ENCODE peak calls at places on chromosomes 3 and 15, in six cellular contexts. One of them, this sample, is unnamed.

GRCh38 chr15:23687143-23687470 is at the start of gene NDN:
- DNase-seq in foreskin fibroblast: peak; percentile 29
- DNase-seq in pancreas: peak; percentile 44
- DNase-seq in SJSA1: peak; percentile 4
- DNase-seq in AG04450: no peak
- DNase-seq in sigmoid colon: peak; percentile 70
- DNase-seq in this sample: no peak

GRCh38 chr3:174125267-174125844 is 727.8 kb downstream of the NLGN1 start:
- DNase-seq in sigmoid colon: no peak
- DNase-seq in SJSA1: no peak
- DNase-seq in AG04450: peak; percentile 15
- DNase-seq in pancreas: no peak
- DNase-seq in foreskin fibroblast: peak; percentile 20
- DNase-seq in this sample: no peak

GRCh38 chr3:157755254-157755653 is 252.0 kb upstream of the VEPH1 start:
- DNase-seq in foreskin fibroblast: no peak
- DNase-seq in pancreas: no peak
- DNase-seq in AG04450: no peak
- DNase-seq in sigmoid colon: no peak
- DNase-seq in SJSA1: no peak
- DNase-seq in this sample: no peak

GRCh38 chr3:62371032-62371734 is 2.2 kb downstream of the FEZF2 start:
- DNase-seq in AG04450: no peak
- DNase-seq in SJSA1: no peak
- DNase-seq in pancreas: no peak
- DNase-seq in foreskin fibroblast: no peak
- DNase-seq in sigmoid colon: no peak
- DNase-seq in this sample: no peak

GRCh38 chr3:127459205-127459604 is 131.3 kb downstream of the TPRA1 start:
- DNase-seq in AG04450: no peak
- DNase-seq in pancreas: no peak
- DNase-seq in SJSA1: no peak
- DNase-seq in foreskin fibroblast: no peak
- DNase-seq in sigmoid colon: no peak
- DNase-seq in this sample: no peak

GRCh38 chr3:85821130-85821756 is 862.5 kb downstream of the CADM2 start:
- DNase-seq in sigmoid colon: no peak
- DNase-seq in AG04450: no peak
- DNase-seq in pancreas: no peak
- DNase-seq in foreskin fibroblast: no peak
- DNase-seq in SJSA1: peak; percentile 1
- DNase-seq in this sample: no peak

GRCh38 chr3:164522073-164522763 is 556.1 kb downstream of the SI start:
- DNase-seq in pancreas: no peak
- DNase-seq in foreskin fibroblast: no peak
- DNase-seq in sigmoid colon: no peak
- DNase-seq in SJSA1: no peak
- DNase-seq in AG04450: no peak
- DNase-seq in this sample: peak; percentile 48

GRCh38 chr3:181761906-181762305 is 50.2 kb downstream of the SOX2 start:
- DNase-seq in pancreas: no peak
- DNase-seq in AG04450: no peak
- DNase-seq in sigmoid colon: no peak
- DNase-seq in foreskin fibroblast: no peak
- DNase-seq in SJSA1: no peak
- DNase-seq in this sample: no peak

GRCh38 chr3:11818033-11818432 is 28.7 kb downstream of the TAMM41 start:
- DNase-seq in pancreas: no peak
- DNase-seq in SJSA1: peak; percentile 5
- DNase-seq in sigmoid colon: no peak
- DNase-seq in foreskin fibroblast: no peak
- DNase-seq in AG04450: no peak
- DNase-seq in this sample: no peak

GRCh38 chr3:160929595-160929994 is 173.6 kb downstream of the PPM1L start:
- DNase-seq in sigmoid colon: peak; percentile 69
- DNase-seq in AG04450: no peak
- DNase-seq in pancreas: no peak
- DNase-seq in SJSA1: peak; percentile 3
- DNase-seq in foreskin fibroblast: peak; percentile 13
- DNase-seq in this sample: peak; percentile 66

GRCh38 chr3:13877911-13878710 is 1.8 kb downstream of the WNT7A start:
- DNase-seq in AG04450: no peak
- DNase-seq in foreskin fibroblast: no peak
- DNase-seq in SJSA1: no peak
- DNase-seq in sigmoid colon: no peak
- DNase-seq in pancreas: no peak
- DNase-seq in this sample: no peak

DNA sequence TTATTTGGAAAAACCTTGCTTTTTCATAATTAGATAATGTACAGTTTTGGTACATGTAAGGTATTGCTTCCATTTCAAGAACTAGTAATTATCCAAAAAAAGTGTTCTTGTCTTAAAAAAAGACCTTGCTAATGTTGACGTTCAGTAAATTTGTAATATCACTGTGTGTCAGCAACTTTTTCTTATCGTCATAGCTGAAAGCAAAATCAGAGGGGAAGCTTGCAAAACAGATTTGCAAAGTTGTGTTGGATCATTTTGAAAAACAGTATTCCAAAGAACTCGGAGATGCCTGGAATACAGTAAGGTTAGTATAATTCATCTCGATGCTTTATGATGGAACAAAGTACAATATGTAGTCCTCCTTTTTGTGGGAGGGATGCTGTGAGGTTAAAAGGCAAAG is 1.4 kb downstream of the NSUN3 start:
- DNase-seq in sigmoid colon: no peak
- DNase-seq in pancreas: no peak
- DNase-seq in AG04450: no peak
- DNase-seq in foreskin fibroblast: no peak
- DNase-seq in SJSA1: no peak
- DNase-seq in this sample: no peak
- H3K4me3 ChIP-seq in sigmoid colon: no peak overlapping the region
- H3K4me3 ChIP-seq in pancreas: no peak overlapping the region
- H3K4me3 ChIP-seq in AG04450: peak overlapping the region; percentile 1
- H3K4me3 ChIP-seq in foreskin fibroblast: peak overlapping the region; percentile 97
- H3K4me3 ChIP-seq in SJSA1: no peak overlapping the region
- H3K4me3 ChIP-seq in this sample: peak overlapping the region; percentile 66

DNA sequence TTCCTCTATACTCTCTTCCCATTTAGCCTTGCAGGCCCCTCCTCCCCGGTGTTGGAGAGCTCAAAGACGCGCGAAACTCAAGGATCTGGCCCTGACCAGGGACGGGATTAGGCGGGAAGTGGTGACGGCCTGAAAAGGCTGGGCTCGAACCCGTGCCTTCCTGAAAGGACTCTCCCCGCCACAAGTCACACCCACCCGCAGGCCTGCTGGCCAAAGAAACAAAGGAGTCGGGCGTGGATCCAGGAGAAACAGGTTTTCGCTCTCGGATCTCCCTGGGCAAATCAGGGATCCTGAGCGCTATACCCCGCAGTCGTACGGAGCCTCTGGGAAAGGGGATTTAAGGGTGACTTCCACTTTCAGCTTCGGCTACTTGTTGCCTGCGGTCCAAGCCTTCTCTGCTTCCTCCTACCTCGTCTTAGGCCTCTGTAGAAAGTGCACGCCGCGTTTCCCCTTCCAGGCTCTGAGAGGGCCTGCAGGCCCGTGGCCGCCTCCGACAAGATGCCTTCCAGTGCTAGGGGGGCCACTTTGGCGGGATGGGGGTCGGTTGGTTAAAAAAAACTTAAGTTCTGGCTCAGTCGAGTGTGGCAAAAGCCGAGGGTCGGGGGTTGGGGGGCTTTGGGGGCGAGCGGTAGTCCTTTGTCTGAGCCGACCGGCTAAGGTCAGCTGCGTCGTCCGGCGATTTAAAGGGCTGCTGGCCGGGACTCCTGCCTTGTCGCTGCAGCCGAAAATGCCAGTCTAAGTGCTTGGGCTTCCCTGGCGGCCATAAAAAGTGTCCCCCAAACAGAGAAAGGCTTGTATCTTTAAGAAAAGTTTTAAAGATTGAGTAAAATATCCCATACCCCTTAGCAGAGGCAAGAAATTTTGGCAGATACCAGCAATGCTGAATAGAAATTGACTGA is 8.2 kb downstream of the ZIC4 start:
- DNase-seq in pancreas: no peak
- DNase-seq in foreskin fibroblast: no peak
- DNase-seq in AG04450: no peak
- DNase-seq in sigmoid colon: no peak
- DNase-seq in SJSA1: no peak
- DNase-seq in this sample: no peak
- H3K4me3 ChIP-seq in pancreas: no peak overlapping the region
- H3K4me3 ChIP-seq in foreskin fibroblast: no peak overlapping the region
- H3K4me3 ChIP-seq in AG04450: no peak overlapping the region
- H3K4me3 ChIP-seq in sigmoid colon: no peak overlapping the region
- H3K4me3 ChIP-seq in SJSA1: no peak overlapping the region
- H3K4me3 ChIP-seq in this sample: no peak overlapping the region

GRCh38 chr15:74614744-74615312 is 808 bp upstream of the CLK3 start:
- DNase-seq in AG04450: no peak
- DNase-seq in foreskin fibroblast: peak; percentile 85
- DNase-seq in SJSA1: peak; percentile 85
- DNase-seq in sigmoid colon: peak; percentile 94
- DNase-seq in pancreas: peak; percentile 76
- DNase-seq in this sample: peak; percentile 84

GRCh38 chr15:74616020-74616939 is 644 bp downstream of the CLK3 start:
- DNase-seq in sigmoid colon: peak; percentile 89
- DNase-seq in foreskin fibroblast: peak; percentile 64
- DNase-seq in AG04450: no peak
- DNase-seq in SJSA1: peak; percentile 67
- DNase-seq in pancreas: peak; percentile 79
- DNase-seq in this sample: peak; percentile 89

GRCh38 chr15:74616996-74617395 is 1.4 kb downstream of the CLK3 start:
- DNase-seq in AG04450: no peak
- DNase-seq in sigmoid colon: no peak
- DNase-seq in pancreas: no peak
- DNase-seq in foreskin fibroblast: no peak
- DNase-seq in SJSA1: no peak
- DNase-seq in this sample: no peak

GRCh38 chr15:74613953-74614743 is 1.5 kb upstream of the CLK3 start:
- DNase-seq in SJSA1: no peak
- DNase-seq in AG04450: peak; percentile 32
- DNase-seq in pancreas: no peak
- DNase-seq in foreskin fibroblast: no peak
- DNase-seq in sigmoid colon: no peak
- DNase-seq in this sample: no peak

GRCh38 chr15:74615313-74616019 is at the start of gene CLK3:
- DNase-seq in pancreas: peak; percentile 97
- DNase-seq in AG04450: peak; percentile 63
- DNase-seq in sigmoid colon: peak; percentile 98
- DNase-seq in foreskin fibroblast: peak; percentile 95
- DNase-seq in SJSA1: peak; percentile 95
- DNase-seq in this sample: peak; percentile 98
- H3K4me3 ChIP-seq in pancreas: peak within 1 kb of the TSS; percentile 84
- H3K4me3 ChIP-seq in AG04450: peak within 1 kb of the TSS; percentile 96
- H3K4me3 ChIP-seq in sigmoid colon: peak within 1 kb of the TSS; percentile 75
- H3K4me3 ChIP-seq in foreskin fibroblast: peak within 1 kb of the TSS; percentile 74
- H3K4me3 ChIP-seq in SJSA1: peak within 1 kb of the TSS; percentile 94
- H3K4me3 ChIP-seq in this sample: peak within 1 kb of the TSS; percentile 97

GRCh38 chr15:93170320-93170719 is 81.3 kb upstream of the RGMA start:
- DNase-seq in foreskin fibroblast: no peak
- DNase-seq in pancreas: no peak
- DNase-seq in sigmoid colon: no peak
- DNase-seq in AG04450: no peak
- DNase-seq in SJSA1: no peak
- DNase-seq in this sample: no peak

GRCh38 chr15:93168913-93169312 is 79.9 kb upstream of the RGMA start:
- DNase-seq in AG04450: no peak
- DNase-seq in pancreas: no peak
- DNase-seq in foreskin fibroblast: no peak
- DNase-seq in sigmoid colon: no peak
- DNase-seq in SJSA1: peak; percentile 44
- DNase-seq in this sample: no peak

GRCh38 chr15:93171476-93171875 is 82.5 kb upstream of the RGMA start:
- DNase-seq in foreskin fibroblast: no peak
- DNase-seq in SJSA1: no peak
- DNase-seq in pancreas: no peak
- DNase-seq in sigmoid colon: no peak
- DNase-seq in AG04450: no peak
- DNase-seq in this sample: no peak

GRCh38 chr15:93178371-93178770 is 89.4 kb upstream of the RGMA start:
- DNase-seq in sigmoid colon: no peak
- DNase-seq in foreskin fibroblast: no peak
- DNase-seq in pancreas: no peak
- DNase-seq in SJSA1: no peak
- DNase-seq in AG04450: no peak
- DNase-seq in this sample: no peak

GRCh38 chr15:93173369-93173768 is 84.4 kb upstream of the RGMA start:
- DNase-seq in AG04450: no peak
- DNase-seq in foreskin fibroblast: no peak
- DNase-seq in sigmoid colon: no peak
- DNase-seq in SJSA1: peak; percentile 71
- DNase-seq in pancreas: no peak
- DNase-seq in this sample: no peak
- H3K4me3 ChIP-seq in AG04450: no peak overlapping the region
- H3K4me3 ChIP-seq in foreskin fibroblast: no peak overlapping the region
- H3K4me3 ChIP-seq in sigmoid colon: no peak overlapping the region
- H3K4me3 ChIP-seq in SJSA1: no peak overlapping the region
- H3K4me3 ChIP-seq in pancreas: no peak overlapping the region
- H3K4me3 ChIP-seq in this sample: no peak overlapping the region

GRCh38 chr15:95326689-95327525 is 1003.6 kb upstream of the NR2F2 start:
- DNase-seq in foreskin fibroblast: no peak
- DNase-seq in AG04450: no peak
- DNase-seq in pancreas: no peak
- DNase-seq in sigmoid colon: peak; percentile 69
- DNase-seq in SJSA1: no peak
- DNase-seq in this sample: peak; percentile 85
- H3K4me3 ChIP-seq in foreskin fibroblast: peak overlapping the region; percentile 46
- H3K4me3 ChIP-seq in AG04450: peak overlapping the region; percentile 57
- H3K4me3 ChIP-seq in pancreas: peak overlapping the region; percentile 12
- H3K4me3 ChIP-seq in sigmoid colon: peak overlapping the region; percentile 28
- H3K4me3 ChIP-seq in SJSA1: no peak overlapping the region
- H3K4me3 ChIP-seq in this sample: peak overlapping the region; percentile 62

This sample was measured in tibial artery.